ENCODE peak calls at places on chromosome 7, in five cellular contexts. One of them, this sample, is unnamed.

GRCh38 chr7:157299613-157300405 is 37.0 kb upstream of the DNAJB6 start:
- ATAC-seq in body of pancreas: no peak
- ATAC-seq in psoas muscle: peak
- ATAC-seq in memory B cell: peak
- ATAC-seq in activated naive CD4-positive, alpha-beta T cell treated with anti-CD3 and anti-CD28 coated beads, Interleukin-2, amount 50 U/mL, for 72 hours: no peak
- ATAC-seq in this sample: peak

GRCh38 chr7:116328161-116328560 is 117.8 kb downstream of the TES start:
- ATAC-seq in activated naive CD4-positive, alpha-beta T cell treated with anti-CD3 and anti-CD28 coated beads, Interleukin-2, amount 50 U/mL, for 72 hours: no peak
- ATAC-seq in memory B cell: no peak
- ATAC-seq in body of pancreas: no peak
- ATAC-seq in psoas muscle: no peak
- ATAC-seq in this sample: no peak

GRCh38 chr7:128752251-128752650 is 13.1 kb downstream of the CALU start:
- ATAC-seq in activated naive CD4-positive, alpha-beta T cell treated with anti-CD3 and anti-CD28 coated beads, Interleukin-2, amount 50 U/mL, for 72 hours: no peak
- ATAC-seq in body of pancreas: no peak
- ATAC-seq in psoas muscle: no peak
- ATAC-seq in memory B cell: no peak
- ATAC-seq in this sample: no peak

GRCh38 chr7:138434458-138435093 is 25.5 kb upstream of the TRIM24 start:
- ATAC-seq in memory B cell: no peak
- ATAC-seq in activated naive CD4-positive, alpha-beta T cell treated with anti-CD3 and anti-CD28 coated beads, Interleukin-2, amount 50 U/mL, for 72 hours: no peak
- ATAC-seq in body of pancreas: no peak
- ATAC-seq in psoas muscle: no peak
- ATAC-seq in this sample: no peak

GRCh38 chr7:74175270-74175803 is 1.2 kb downstream of the EIF4H start:
- ATAC-seq in body of pancreas: no peak
- ATAC-seq in memory B cell: no peak
- ATAC-seq in activated naive CD4-positive, alpha-beta T cell treated with anti-CD3 and anti-CD28 coated beads, Interleukin-2, amount 50 U/mL, for 72 hours: no peak
- ATAC-seq in psoas muscle: no peak
- ATAC-seq in this sample: no peak

GRCh38 chr7:64184376-64184775 is 22.6 kb upstream of the ZNF735 start:
- ATAC-seq in psoas muscle: no peak
- ATAC-seq in activated naive CD4-positive, alpha-beta T cell treated with anti-CD3 and anti-CD28 coated beads, Interleukin-2, amount 50 U/mL, for 72 hours: no peak
- ATAC-seq in memory B cell: no peak
- ATAC-seq in body of pancreas: no peak
- ATAC-seq in this sample: no peak

GRCh38 chr7:102874166-102874829 is 38.5 kb upstream of the LRRC17 start:
- ATAC-seq in psoas muscle: no peak
- ATAC-seq in memory B cell: no peak
- ATAC-seq in activated naive CD4-positive, alpha-beta T cell treated with anti-CD3 and anti-CD28 coated beads, Interleukin-2, amount 50 U/mL, for 72 hours: peak
- ATAC-seq in body of pancreas: peak
- ATAC-seq in this sample: peak

GRCh38 chr7:121006731-121007315 is 18.3 kb downstream of the CPED1 start:
- ATAC-seq in body of pancreas: no peak
- ATAC-seq in psoas muscle: no peak
- ATAC-seq in activated naive CD4-positive, alpha-beta T cell treated with anti-CD3 and anti-CD28 coated beads, Interleukin-2, amount 50 U/mL, for 72 hours: no peak
- ATAC-seq in memory B cell: no peak
- ATAC-seq in this sample: no peak

GRCh38 chr7:140996-141395 is 51.4 kb upstream of the FAM20C start:
- ATAC-seq in memory B cell: no peak
- ATAC-seq in body of pancreas: no peak
- ATAC-seq in activated naive CD4-positive, alpha-beta T cell treated with anti-CD3 and anti-CD28 coated beads, Interleukin-2, amount 50 U/mL, for 72 hours: no peak
- ATAC-seq in psoas muscle: no peak
- ATAC-seq in this sample: no peak

GRCh38 chr7:28018446-28018845 is 162.1 kb downstream of the JAZF1 start:
- ATAC-seq in psoas muscle: peak
- ATAC-seq in activated naive CD4-positive, alpha-beta T cell treated with anti-CD3 and anti-CD28 coated beads, Interleukin-2, amount 50 U/mL, for 72 hours: no peak
- ATAC-seq in body of pancreas: no peak
- ATAC-seq in memory B cell: no peak
- ATAC-seq in this sample: no peak

GRCh38 chr7:97145068-97145467 is 27.6 kb downstream of the SDHAF3 start:
- ATAC-seq in memory B cell: no peak
- ATAC-seq in body of pancreas: no peak
- ATAC-seq in activated naive CD4-positive, alpha-beta T cell treated with anti-CD3 and anti-CD28 coated beads, Interleukin-2, amount 50 U/mL, for 72 hours: no peak
- ATAC-seq in psoas muscle: no peak
- ATAC-seq in this sample: no peak

GRCh38 chr7:34430456-34430855 is 227.6 kb upstream of the NPSR1 start:
- ATAC-seq in psoas muscle: no peak
- ATAC-seq in memory B cell: no peak
- ATAC-seq in activated naive CD4-positive, alpha-beta T cell treated with anti-CD3 and anti-CD28 coated beads, Interleukin-2, amount 50 U/mL, for 72 hours: no peak
- ATAC-seq in body of pancreas: no peak
- ATAC-seq in this sample: no peak

GRCh38 chr7:105808703-105809590 is 67.5 kb downstream of the ATXN7L1 start:
- ATAC-seq in psoas muscle: no peak
- ATAC-seq in memory B cell: peak
- ATAC-seq in body of pancreas: no peak
- ATAC-seq in activated naive CD4-positive, alpha-beta T cell treated with anti-CD3 and anti-CD28 coated beads, Interleukin-2, amount 50 U/mL, for 72 hours: peak
- ATAC-seq in this sample: peak

GRCh38 chr7:33099154-33099940 is 9.9 kb downstream of the RP9 start:
- ATAC-seq in activated naive CD4-positive, alpha-beta T cell treated with anti-CD3 and anti-CD28 coated beads, Interleukin-2, amount 50 U/mL, for 72 hours: no peak
- ATAC-seq in memory B cell: peak
- ATAC-seq in body of pancreas: no peak
- ATAC-seq in psoas muscle: peak
- ATAC-seq in this sample: no peak

GRCh38 chr7:119281181-119281846 is 991.7 kb upstream of the KCND2 start:
- ATAC-seq in psoas muscle: no peak
- ATAC-seq in body of pancreas: no peak
- ATAC-seq in activated naive CD4-positive, alpha-beta T cell treated with anti-CD3 and anti-CD28 coated beads, Interleukin-2, amount 50 U/mL, for 72 hours: no peak
- ATAC-seq in memory B cell: no peak
- ATAC-seq in this sample: no peak

GRCh38 chr7:92742186-92742585 is 94.2 kb downstream of the CDK6 start:
- ATAC-seq in body of pancreas: no peak
- ATAC-seq in psoas muscle: no peak
- ATAC-seq in activated naive CD4-positive, alpha-beta T cell treated with anti-CD3 and anti-CD28 coated beads, Interleukin-2, amount 50 U/mL, for 72 hours: no peak
- ATAC-seq in memory B cell: no peak
- ATAC-seq in this sample: no peak

GRCh38 chr7:4610768-4611467 is 71.2 kb upstream of the FOXK1 start:
- ATAC-seq in body of pancreas: peak
- ATAC-seq in psoas muscle: peak
- ATAC-seq in memory B cell: peak
- ATAC-seq in activated naive CD4-positive, alpha-beta T cell treated with anti-CD3 and anti-CD28 coated beads, Interleukin-2, amount 50 U/mL, for 72 hours: peak
- ATAC-seq in this sample: peak

GRCh38 chr7:151505433-151505832 is 14.3 kb downstream of the RHEB start:
- ATAC-seq in body of pancreas: no peak
- ATAC-seq in memory B cell: no peak
- ATAC-seq in activated naive CD4-positive, alpha-beta T cell treated with anti-CD3 and anti-CD28 coated beads, Interleukin-2, amount 50 U/mL, for 72 hours: peak
- ATAC-seq in psoas muscle: no peak
- ATAC-seq in this sample: peak

GRCh38 chr7:44415510-44415909 is 74.9 kb downstream of the NUDCD3 start:
- ATAC-seq in activated naive CD4-positive, alpha-beta T cell treated with anti-CD3 and anti-CD28 coated beads, Interleukin-2, amount 50 U/mL, for 72 hours: peak
- ATAC-seq in memory B cell: no peak
- ATAC-seq in body of pancreas: no peak
- ATAC-seq in psoas muscle: no peak
- ATAC-seq in this sample: peak

GRCh38 chr7:123995617-123996326 is 37.1 kb downstream of the TMEM229A start:
- ATAC-seq in body of pancreas: no peak
- ATAC-seq in memory B cell: no peak
- ATAC-seq in activated naive CD4-positive, alpha-beta T cell treated with anti-CD3 and anti-CD28 coated beads, Interleukin-2, amount 50 U/mL, for 72 hours: no peak
- ATAC-seq in psoas muscle: no peak
- ATAC-seq in this sample: no peak

GRCh38 chr7:1144269-1144771 is 15.7 kb downstream of the ZFAND2A start:
- ATAC-seq in body of pancreas: peak
- ATAC-seq in activated naive CD4-positive, alpha-beta T cell treated with anti-CD3 and anti-CD28 coated beads, Interleukin-2, amount 50 U/mL, for 72 hours: peak
- ATAC-seq in memory B cell: peak
- ATAC-seq in psoas muscle: peak
- ATAC-seq in this sample: no peak

GRCh38 chr7:26375604-26376207 is 84.0 kb downstream of the SNX10 start:
- ATAC-seq in memory B cell: peak
- ATAC-seq in psoas muscle: no peak
- ATAC-seq in body of pancreas: peak
- ATAC-seq in activated naive CD4-positive, alpha-beta T cell treated with anti-CD3 and anti-CD28 coated beads, Interleukin-2, amount 50 U/mL, for 72 hours: peak
- ATAC-seq in this sample: peak

GRCh38 chr7:76317782-76318487 is 15.5 kb downstream of the HSPB1 start:
- ATAC-seq in body of pancreas: peak
- ATAC-seq in activated naive CD4-positive, alpha-beta T cell treated with anti-CD3 and anti-CD28 coated beads, Interleukin-2, amount 50 U/mL, for 72 hours: peak
- ATAC-seq in memory B cell: peak
- ATAC-seq in psoas muscle: peak
- ATAC-seq in this sample: peak

GRCh38 chr7:148507741-148508285 is 82.8 kb upstream of the C7orf33 start:
- ATAC-seq in body of pancreas: no peak
- ATAC-seq in activated naive CD4-positive, alpha-beta T cell treated with anti-CD3 and anti-CD28 coated beads, Interleukin-2, amount 50 U/mL, for 72 hours: peak
- ATAC-seq in psoas muscle: no peak
- ATAC-seq in memory B cell: no peak
- ATAC-seq in this sample: peak

GRCh38 chr7:105800442-105800841 is 76.0 kb downstream of the ATXN7L1 start:
- ATAC-seq in memory B cell: no peak
- ATAC-seq in psoas muscle: no peak
- ATAC-seq in body of pancreas: no peak
- ATAC-seq in activated naive CD4-positive, alpha-beta T cell treated with anti-CD3 and anti-CD28 coated beads, Interleukin-2, amount 50 U/mL, for 72 hours: peak
- ATAC-seq in this sample: peak

GRCh38 chr7:155584763-155585531 is 38.6 kb upstream of the CNPY1 start:
- ATAC-seq in body of pancreas: peak
- ATAC-seq in psoas muscle: no peak
- ATAC-seq in memory B cell: peak
- ATAC-seq in activated naive CD4-positive, alpha-beta T cell treated with anti-CD3 and anti-CD28 coated beads, Interleukin-2, amount 50 U/mL, for 72 hours: no peak
- ATAC-seq in this sample: no peak

GRCh38 chr7:17057143-17057509 is 175.3 kb upstream of the AGR3 start:
- ATAC-seq in activated naive CD4-positive, alpha-beta T cell treated with anti-CD3 and anti-CD28 coated beads, Interleukin-2, amount 50 U/mL, for 72 hours: no peak
- ATAC-seq in memory B cell: no peak
- ATAC-seq in body of pancreas: no peak
- ATAC-seq in psoas muscle: no peak
- ATAC-seq in this sample: no peak

GRCh38 chr7:45610019-45610418 is 35.9 kb downstream of the ADCY1 start:
- ATAC-seq in body of pancreas: no peak
- ATAC-seq in memory B cell: no peak
- ATAC-seq in psoas muscle: no peak
- ATAC-seq in activated naive CD4-positive, alpha-beta T cell treated with anti-CD3 and anti-CD28 coated beads, Interleukin-2, amount 50 U/mL, for 72 hours: no peak
- ATAC-seq in this sample: no peak

GRCh38 chr7:98163704-98164478 is 47.3 kb upstream of the BHLHA15 start:
- ATAC-seq in memory B cell: no peak
- ATAC-seq in activated naive CD4-positive, alpha-beta T cell treated with anti-CD3 and anti-CD28 coated beads, Interleukin-2, amount 50 U/mL, for 72 hours: no peak
- ATAC-seq in psoas muscle: no peak
- ATAC-seq in body of pancreas: no peak
- ATAC-seq in this sample: no peak

GRCh38 chr7:81583090-81583489 is 186.8 kb downstream of the HGF start:
- ATAC-seq in memory B cell: no peak
- ATAC-seq in psoas muscle: no peak
- ATAC-seq in activated naive CD4-positive, alpha-beta T cell treated with anti-CD3 and anti-CD28 coated beads, Interleukin-2, amount 50 U/mL, for 72 hours: no peak
- ATAC-seq in body of pancreas: no peak
- ATAC-seq in this sample: no peak

GRCh38 chr7:121436688-121437087 is 40.6 kb upstream of the FAM3C start:
- ATAC-seq in activated naive CD4-positive, alpha-beta T cell treated with anti-CD3 and anti-CD28 coated beads, Interleukin-2, amount 50 U/mL, for 72 hours: no peak
- ATAC-seq in memory B cell: no peak
- ATAC-seq in body of pancreas: no peak
- ATAC-seq in psoas muscle: no peak
- ATAC-seq in this sample: no peak

GRCh38 chr7:66642932-66643331 is 14.3 kb downstream of the KCTD7 start:
- ATAC-seq in memory B cell: no peak
- ATAC-seq in activated naive CD4-positive, alpha-beta T cell treated with anti-CD3 and anti-CD28 coated beads, Interleukin-2, amount 50 U/mL, for 72 hours: no peak
- ATAC-seq in psoas muscle: no peak
- ATAC-seq in body of pancreas: no peak
- ATAC-seq in this sample: no peak

GRCh38 chr7:16099302-16099832 is 322.0 kb downstream of the CRPPA start:
- ATAC-seq in activated naive CD4-positive, alpha-beta T cell treated with anti-CD3 and anti-CD28 coated beads, Interleukin-2, amount 50 U/mL, for 72 hours: no peak
- ATAC-seq in memory B cell: no peak
- ATAC-seq in body of pancreas: no peak
- ATAC-seq in psoas muscle: no peak
- ATAC-seq in this sample: no peak

GRCh38 chr7:55130079-55130476 is 111.3 kb downstream of the EGFR start:
- ATAC-seq in psoas muscle: peak
- ATAC-seq in activated naive CD4-positive, alpha-beta T cell treated with anti-CD3 and anti-CD28 coated beads, Interleukin-2, amount 50 U/mL, for 72 hours: no peak
- ATAC-seq in memory B cell: no peak
- ATAC-seq in body of pancreas: peak
- ATAC-seq in this sample: no peak

GRCh38 chr7:136369225-136369624 is 392.1 kb upstream of the MTPN start:
- ATAC-seq in psoas muscle: no peak
- ATAC-seq in body of pancreas: no peak
- ATAC-seq in memory B cell: no peak
- ATAC-seq in activated naive CD4-positive, alpha-beta T cell treated with anti-CD3 and anti-CD28 coated beads, Interleukin-2, amount 50 U/mL, for 72 hours: no peak
- ATAC-seq in this sample: no peak

GRCh38 chr7:26167293-26167934 is 15.4 kb downstream of the NFE2L3 start:
- ATAC-seq in body of pancreas: no peak
- ATAC-seq in memory B cell: peak
- ATAC-seq in activated naive CD4-positive, alpha-beta T cell treated with anti-CD3 and anti-CD28 coated beads, Interleukin-2, amount 50 U/mL, for 72 hours: peak
- ATAC-seq in psoas muscle: no peak
- ATAC-seq in this sample: peak

GRCh38 chr7:39754326-39755120 is 131.2 kb downstream of the RALA start:
- ATAC-seq in psoas muscle: no peak
- ATAC-seq in memory B cell: no peak
- ATAC-seq in activated naive CD4-positive, alpha-beta T cell treated with anti-CD3 and anti-CD28 coated beads, Interleukin-2, amount 50 U/mL, for 72 hours: peak
- ATAC-seq in body of pancreas: peak
- ATAC-seq in this sample: peak

GRCh38 chr7:114629762-114630161 is 215.1 kb downstream of the FOXP2 start:
- ATAC-seq in body of pancreas: no peak
- ATAC-seq in memory B cell: no peak
- ATAC-seq in activated naive CD4-positive, alpha-beta T cell treated with anti-CD3 and anti-CD28 coated beads, Interleukin-2, amount 50 U/mL, for 72 hours: no peak
- ATAC-seq in psoas muscle: no peak
- ATAC-seq in this sample: no peak